ENCODE peak calls at places on chromosome 13, in four cellular contexts. D, S, M and O are unnamed samples.

GRCh38 chr13:28318418-28318995 is 176.4 kb downstream of the FLT1 start:
- DNase-seq in D (no peak), S (no peak), M (no peak), O (no peak)

GRCh38 chr13:78604782-78605611 is 1.6 kb upstream of the POU4F1 start:
- DNase-seq in D (peak), S (peak), M (no peak), O (peak)

GRCh38 chr13:30805132-30805537 is 69.8 kb downstream of the ALOX5AP start:
- DNase-seq in D (no peak), S (no peak), M (no peak), O (no peak)

GRCh38 chr13:41905600-41906254 is 55.2 kb downstream of the VWA8 start:
- DNase-seq in D (peak), S (peak), M (no peak), O (no peak)

GRCh38 chr13:40777166-40777956 is 6.4 kb upstream of the MRPS31 start:
- DNase-seq in D (peak), S (peak), M (no peak), O (peak)

GRCh38 chr13:30762643-30763042 is 27.3 kb downstream of the ALOX5AP start:
- DNase-seq in D (no peak), S (peak), M (no peak), O (no peak)

GRCh38 chr13:98285852-98286594 is 109.0 kb upstream of the RNF113B start:
- DNase-seq in D (peak), S (no peak), M (no peak), O (no peak)

GRCh38 chr13:20565120-20565736 is 1.7 kb upstream of the IFT88 start:
- DNase-seq in D (peak), S (no peak), M (no peak), O (no peak)

GRCh38 chr13:26710166-26710565 is 50.4 kb downstream of the GPR12 start:
- DNase-seq in D (peak), S (no peak), M (no peak), O (peak)

GRCh38 chr13:95485045-95485517 is 67.4 kb upstream of the CLDN10 start:
- DNase-seq in D (peak), S (peak), M (no peak), O (no peak)

GRCh38 chr13:24456396-24456795 is 56.2 kb downstream of the PARP4 start:
- DNase-seq in D (peak), S (no peak), M (no peak), O (no peak)

GRCh38 chr13:57314897-57315520 is 148.0 kb downstream of the PRR20E start:
- DNase-seq in D (peak), S (no peak), M (no peak), O (no peak)

GRCh38 chr13:43780666-43781065 is 6.1 kb downstream of the ENOX1 start:
- DNase-seq in D (no peak), S (no peak), M (no peak), O (no peak)

GRCh38 chr13:106472621-106473020 is 62.8 kb downstream of the EFNB2 start:
- DNase-seq in D (peak), S (no peak), M (no peak), O (no peak)
- H2AK5ac ChIP-seq in D (no peak), S (peak), M (no peak), O (no peak)

GRCh38 chr13:106566682-106567420 is 1.1 kb downstream of the ARGLU1 start:
- DNase-seq in D (peak), S (peak), M (no peak), O (peak)
- H4K5ac ChIP-seq in D (no peak), S (no peak), M (peak), O (no peak)

GRCh38 chr13:113821847-113822246 is 42.0 kb downstream of the GAS6 start:
- DNase-seq in D (no peak), S (no peak), M (no peak), O (no peak)

GRCh38 chr13:113818700-113819295 is 45.1 kb downstream of the GAS6 start:
- DNase-seq in D (no peak), S (no peak), M (no peak), O (no peak)

GRCh38 chr13:113820813-113821651 is 42.8 kb downstream of the GAS6 start:
- DNase-seq in D (no peak), S (peak), M (no peak), O (no peak)

GRCh38 chr13:113819341-113819730 is 44.5 kb downstream of the GAS6 start:
- DNase-seq in D (no peak), S (no peak), M (no peak), O (no peak)

DNA sequence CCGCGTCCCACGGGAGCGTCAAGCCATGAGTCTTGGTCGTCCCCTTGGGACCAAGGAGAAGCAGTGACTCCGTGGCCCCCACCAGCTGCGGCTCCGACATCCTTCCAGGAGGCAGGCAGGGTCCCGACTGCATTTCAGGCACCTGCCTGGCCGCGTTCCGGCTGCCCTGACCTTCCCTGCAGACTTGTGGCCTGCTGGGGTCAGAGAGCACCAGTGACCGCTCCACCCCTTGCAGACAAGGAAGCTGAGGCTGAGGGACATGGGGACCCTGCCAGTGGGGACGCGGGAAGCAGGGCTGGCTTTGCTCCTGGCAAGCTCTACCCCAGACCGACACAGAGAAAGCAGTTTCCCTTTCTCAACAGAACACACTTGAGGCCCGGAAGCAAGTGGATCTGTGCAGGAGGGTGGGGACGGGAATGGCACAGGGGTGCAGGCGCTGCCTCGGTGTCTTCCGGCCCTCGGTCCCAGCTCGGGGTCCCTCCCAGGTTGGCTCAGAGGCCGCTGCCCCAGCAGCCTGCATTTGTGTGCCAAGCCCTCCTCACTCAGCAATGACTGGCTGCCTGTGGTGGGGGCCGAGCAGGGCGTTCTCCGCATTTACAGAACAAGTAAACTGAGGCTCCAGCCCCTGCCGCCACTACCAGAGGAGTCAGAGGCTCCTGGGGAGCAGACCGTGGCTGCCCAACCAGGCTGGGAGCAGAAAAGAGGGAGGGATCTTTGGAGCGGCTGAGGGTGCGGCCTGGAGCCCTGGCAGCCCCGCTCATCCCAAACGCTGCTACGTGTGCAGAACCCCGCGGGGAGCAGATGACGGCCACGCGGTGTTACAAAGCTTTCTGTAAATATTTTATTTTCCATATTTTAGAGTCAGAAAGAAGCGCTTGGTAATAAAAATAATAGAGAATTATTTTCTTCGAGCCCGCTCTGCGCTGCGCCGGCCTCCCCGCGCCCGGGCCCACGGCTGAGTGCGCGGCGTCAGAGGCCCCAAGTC is 43.9 kb downstream of the GAS6 start:
- DNase-seq in D (no peak), S (no peak), M (no peak), O (no peak)
- H2AK5ac ChIP-seq in D (no peak), S (peak), M (peak), O (no peak)

GRCh38 chr13:84136582-84136981 is 254.3 kb upstream of the SLITRK1 start:
- DNase-seq in D (no peak), S (no peak), M (no peak), O (no peak)
- H4K5ac ChIP-seq in D (no peak), S (no peak), M (no peak), O (no peak)

GRCh38 chr13:50123862-50124535 is 108.8 kb downstream of the KCNRG start:
- DNase-seq in D (peak), S (peak), M (peak), O (peak)

GRCh38 chr13:50125556-50126377 is 110.5 kb downstream of the KCNRG start:
- DNase-seq in D (peak), S (peak), M (no peak), O (peak)

GRCh38 chr13:50125306-50125555 is 110.0 kb downstream of the KCNRG start:
- DNase-seq in D (no peak), S (no peak), M (no peak), O (no peak)

GRCh38 chr13:50123515-50123861 is 108.2 kb downstream of the KCNRG start:
- DNase-seq in D (no peak), S (no peak), M (no peak), O (no peak)

DNA sequence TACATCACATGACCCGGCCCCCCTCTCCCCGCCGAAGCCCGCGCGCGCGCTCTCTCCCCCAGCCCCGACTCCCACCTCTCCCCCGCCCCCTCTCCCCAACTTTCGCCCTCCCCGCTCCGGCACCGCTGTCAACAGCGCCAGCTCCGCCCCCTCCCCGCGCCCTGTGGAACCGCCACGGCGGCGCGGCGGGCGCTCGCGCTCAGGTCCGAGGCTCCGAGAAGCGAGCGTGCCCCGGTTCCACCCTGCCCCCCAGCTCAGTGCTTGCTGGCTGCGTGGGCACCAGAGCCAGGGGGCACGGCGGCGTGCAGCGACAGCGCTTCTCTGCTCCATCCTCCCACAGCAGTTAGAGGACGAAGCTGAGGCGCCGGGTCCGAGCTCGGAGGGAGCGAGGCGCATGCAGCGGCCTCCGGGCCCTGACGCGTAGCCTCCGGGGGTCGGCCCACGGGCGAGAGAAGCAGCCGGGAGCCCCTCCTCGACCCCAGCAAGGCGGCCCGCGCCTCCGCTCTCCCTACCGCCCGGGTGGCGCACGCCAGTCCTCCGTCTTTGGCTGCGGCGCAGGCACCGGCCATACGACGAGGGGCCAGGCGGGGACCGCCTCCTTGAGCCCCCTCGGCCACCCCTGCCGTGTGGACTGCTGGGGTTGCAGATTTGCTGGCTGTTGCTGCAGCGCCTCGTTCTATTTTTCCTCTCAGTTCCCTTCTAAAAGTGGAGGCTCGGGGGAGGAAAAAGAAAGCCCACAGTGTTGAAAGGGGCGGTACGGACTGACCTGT is 109.5 kb downstream of the KCNRG start:
- DNase-seq in D (peak), S (peak), M (no peak), O (peak)
- H2AK5ac ChIP-seq in D (no peak), S (peak), M (no peak), O (no peak)